ENCODE peak calls at places on chromosomes 16 and 17, in nine cellular contexts. X, K, I, H, V, Q, P, F and N are unnamed samples.

GRCh38 chr16:534089-534635 is 6.7 kb downstream of the CAPN15 start:
- DNase-seq in X (no peak), K (no peak), I (no peak), H (no peak), V (no peak), Q (no peak), P (no peak), F (no peak), N (no peak)

GRCh38 chr17:71633391-71633849 is 487.4 kb upstream of the SOX9 start:
- DNase-seq in X (no peak), K (peak), I (no peak), H (peak), V (peak), Q (no peak), P (peak), F (peak), N (no peak)

GRCh38 chr17:9566067-9566466 is 9.6 kb downstream of the STX8 start:
- DNase-seq in X (peak), K (no peak), I (no peak), H (no peak), V (no peak), Q (no peak), P (no peak), F (no peak), N (no peak)

GRCh38 chr17:5019475-5019956 is 15.7 kb downstream of the SLC52A1 start:
- DNase-seq in X (peak), K (peak), I (no peak), H (no peak), V (no peak), Q (no peak), P (no peak), F (peak), N (no peak)

GRCh38 chr16:22220076-22220453 is 14.0 kb downstream of the EEF2K start:
- DNase-seq in X (no peak), K (no peak), I (peak), H (no peak), V (no peak), Q (peak), P (peak), F (peak), N (no peak)

GRCh38 chr16:25390761-25391160 is 133.1 kb upstream of the ZKSCAN2 start:
- DNase-seq in X (no peak), K (no peak), I (no peak), H (no peak), V (no peak), Q (no peak), P (no peak), F (no peak), N (no peak)

GRCh38 chr17:60926466-60927183 is 249.0 kb downstream of the BCAS3 start:
- DNase-seq in X (no peak), K (no peak), I (no peak), H (no peak), V (peak), Q (no peak), P (no peak), F (no peak), N (no peak)

GRCh38 chr16:1772362-1772907 is at the start of gene EME2:
- DNase-seq in X (peak), K (peak), I (no peak), H (peak), V (no peak), Q (no peak), P (no peak), F (no peak), N (no peak)

GRCh38 chr16:8055761-8056160 is 534.5 kb downstream of the TMEM114 start:
- DNase-seq in X (no peak), K (no peak), I (no peak), H (no peak), V (no peak), Q (no peak), P (no peak), F (no peak), N (no peak)

GRCh38 chr17:56629450-56630187 is 36.1 kb downstream of the NOG start:
- DNase-seq in X (peak), K (peak), I (no peak), H (no peak), V (peak), Q (no peak), P (peak), F (peak), N (no peak)

GRCh38 chr16:88790312-88791150 is 5.5 kb upstream of the PIEZO1 start:
- DNase-seq in X (peak), K (peak), I (no peak), H (peak), V (no peak), Q (no peak), P (peak), F (peak), N (no peak)

GRCh38 chr16:11560701-11561439 is 25.8 kb downstream of the LITAF start:
- DNase-seq in X (peak), K (no peak), I (peak), H (no peak), V (no peak), Q (peak), P (no peak), F (no peak), N (no peak)

GRCh38 chr16:66832661-66833305 is 2.0 kb upstream of the NAE1 start:
- DNase-seq in X (no peak), K (peak), I (no peak), H (no peak), V (no peak), Q (no peak), P (peak), F (no peak), N (no peak)

GRCh38 chr17:16909472-16909871 is 62.4 kb downstream of the TNFRSF13B start:
- DNase-seq in X (no peak), K (no peak), I (no peak), H (no peak), V (no peak), Q (no peak), P (no peak), F (no peak), N (no peak)

GRCh38 chr16:63568184-63568583 is 1531.9 kb upstream of the CDH8 start:
- DNase-seq in X (no peak), K (no peak), I (no peak), H (no peak), V (no peak), Q (no peak), P (no peak), F (no peak), N (no peak)

GRCh38 chr16:26976913-26977312 is 89.8 kb upstream of the C16orf82 start:
- DNase-seq in X (no peak), K (no peak), I (no peak), H (no peak), V (no peak), Q (no peak), P (no peak), F (no peak), N (no peak)

GRCh38 chr17:18314731-18315497 is at the start of the genes SMCR8 and TOP3A:
- DNase-seq in X (peak), K (peak), I (peak), H (peak), V (peak), Q (peak), P (peak), F (peak), N (peak)

GRCh38 chr16:57341441-57342303 is 16.9 kb upstream of the CCL22 start:
- DNase-seq in X (no peak), K (peak), I (no peak), H (no peak), V (peak), Q (no peak), P (peak), F (peak), N (peak)

GRCh38 chr16:49859139-49859947 is 3.4 kb upstream of the ZNF423 start:
- DNase-seq in X (no peak), K (peak), I (peak), H (no peak), V (no peak), Q (peak), P (no peak), F (peak), N (peak)

GRCh38 chr16:81901483-81901882 is 109.8 kb downstream of the SDR42E1 start:
- DNase-seq in X (no peak), K (peak), I (no peak), H (no peak), V (peak), Q (peak), P (peak), F (no peak), N (no peak)

GRCh38 chr17:69246726-69247375 is 18.2 kb upstream of the ABCA10 start:
- DNase-seq in X (peak), K (peak), I (no peak), H (peak), V (no peak), Q (no peak), P (peak), F (peak), N (no peak)

GRCh38 chr17:81683208-81683583 is 401 bp downstream of the ARL16 start:
- DNase-seq in X (no peak), K (peak), I (no peak), H (no peak), V (no peak), Q (no peak), P (no peak), F (no peak), N (no peak)

GRCh38 chr16:72554935-72555334 is 383.0 kb upstream of the PMFBP1 start:
- DNase-seq in X (no peak), K (no peak), I (no peak), H (no peak), V (peak), Q (no peak), P (peak), F (peak), N (no peak)

GRCh38 chr17:298791-299450 is 53.7 kb downstream of the RPH3AL start:
- DNase-seq in X (no peak), K (no peak), I (peak), H (no peak), V (peak), Q (peak), P (no peak), F (peak), N (peak)

GRCh38 chr17:50348522-50349240 is 2.8 kb downstream of the XYLT2 start:
- DNase-seq in X (no peak), K (peak), I (no peak), H (no peak), V (no peak), Q (no peak), P (peak), F (no peak), N (no peak)

GRCh38 chr17:50349241-50349595 is 3.3 kb downstream of the XYLT2 start:
- DNase-seq in X (no peak), K (no peak), I (no peak), H (no peak), V (no peak), Q (no peak), P (no peak), F (no peak), N (no peak)

GRCh38 chr17:50347087-50347893 is 1.4 kb downstream of the XYLT2 start:
- DNase-seq in X (no peak), K (peak), I (no peak), H (no peak), V (no peak), Q (no peak), P (no peak), F (peak), N (no peak)

GRCh38 chr17:50346313-50347086 is 574 bp downstream of the XYLT2 start:
- DNase-seq in X (no peak), K (peak), I (peak), H (peak), V (no peak), Q (peak), P (peak), F (peak), N (no peak)

GRCh38 chr17:50347894-50348291 is 2.0 kb downstream of the XYLT2 start:
- DNase-seq in X (no peak), K (no peak), I (no peak), H (no peak), V (no peak), Q (no peak), P (no peak), F (no peak), N (no peak)
- H3K4me3 ChIP-seq in X (no peak), K (peak), I (no peak), H (no peak), V (no peak), Q (no peak), P (peak), F (no peak), N (no peak)

DNA sequence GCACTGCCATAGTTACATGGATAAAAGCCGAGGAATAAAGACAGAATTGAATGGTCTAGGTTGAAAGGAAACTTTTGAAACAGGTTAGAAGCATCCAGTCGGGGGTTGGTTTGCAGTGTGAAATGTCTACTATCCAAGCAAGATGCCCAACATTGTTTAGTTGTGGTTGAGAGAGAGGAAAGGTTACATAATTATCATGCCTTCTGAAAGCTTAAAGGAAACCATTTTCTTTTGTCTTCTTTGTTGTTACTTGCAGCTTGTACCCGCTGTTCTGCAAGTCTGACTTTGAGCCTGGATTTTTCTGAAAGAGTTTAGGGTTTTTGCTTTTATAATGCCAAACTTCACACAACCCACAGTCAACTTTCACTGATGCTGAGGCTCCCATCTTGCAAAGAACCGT is 167.9 kb downstream of the AXIN2 start:
- DNase-seq in X (no peak), K (no peak), I (no peak), H (no peak), V (no peak), Q (no peak), P (no peak), F (no peak), N (no peak)
- H3K4me3 ChIP-seq in X (no peak), K (no peak), I (no peak), H (no peak), V (no peak), Q (no peak), P (no peak), F (no peak), N (no peak)

GRCh38 chr17:45221997-45222272 is 250 bp downstream of the FMNL1 start:
- DNase-seq in X (no peak), K (peak), I (no peak), H (no peak), V (no peak), Q (no peak), P (no peak), F (no peak), N (no peak)
- H3K4me3 ChIP-seq in X (no peak), K (peak), I (peak), H (peak), V (peak), Q (peak), P (peak), F (peak), N (peak)

GRCh38 chr17:45394913-45395568 is 37.6 kb downstream of the ARHGAP27 start:
- DNase-seq in X (peak), K (peak), I (peak), H (no peak), V (peak), Q (peak), P (peak), F (peak), N (no peak)
- H3K4me3 ChIP-seq in X (no peak), K (peak), I (peak), H (no peak), V (peak), Q (peak), P (peak), F (no peak), N (peak)

GRCh38 chr17:47705536-47706481 is 11.8 kb downstream of the TBKBP1 start:
- DNase-seq in X (no peak), K (no peak), I (no peak), H (no peak), V (no peak), Q (no peak), P (no peak), F (no peak), N (no peak)
- H3K4me3 ChIP-seq in X (no peak), K (no peak), I (no peak), H (no peak), V (no peak), Q (no peak), P (no peak), F (no peak), N (no peak)

GRCh38 chr17:44109312-44109630 is 14.2 kb downstream of the HDAC5 start:
- DNase-seq in X (no peak), K (no peak), I (no peak), H (no peak), V (no peak), Q (no peak), P (no peak), F (no peak), N (no peak)
- H3K4me3 ChIP-seq in X (no peak), K (peak), I (peak), H (peak), V (no peak), Q (peak), P (peak), F (peak), N (no peak)

GRCh38 chr17:82871056-82871775 is 31.4 kb upstream of the ZNF750 start:
- DNase-seq in X (no peak), K (no peak), I (peak), H (no peak), V (no peak), Q (peak), P (no peak), F (no peak), N (no peak)
- H3K4me3 ChIP-seq in X (no peak), K (no peak), I (no peak), H (no peak), V (no peak), Q (no peak), P (no peak), F (no peak), N (no peak)

GRCh38 chr16:4410335-4411075 is 5.9 kb downstream of the CORO7 start:
- DNase-seq in X (no peak), K (peak), I (no peak), H (no peak), V (peak), Q (no peak), P (peak), F (peak), N (peak)

GRCh38 chr16:4412159-4412558 is 4.2 kb downstream of the CORO7 start:
- DNase-seq in X (no peak), K (no peak), I (no peak), H (no peak), V (no peak), Q (no peak), P (no peak), F (no peak), N (no peak)

GRCh38 chr16:4409081-4409932 is 7.1 kb downstream of the CORO7 start:
- DNase-seq in X (no peak), K (peak), I (no peak), H (no peak), V (no peak), Q (no peak), P (no peak), F (no peak), N (no peak)

GRCh38 chr16:4412854-4413253 is 3.5 kb downstream of the CORO7 start:
- DNase-seq in X (no peak), K (no peak), I (no peak), H (no peak), V (no peak), Q (no peak), P (no peak), F (no peak), N (no peak)

DNA sequence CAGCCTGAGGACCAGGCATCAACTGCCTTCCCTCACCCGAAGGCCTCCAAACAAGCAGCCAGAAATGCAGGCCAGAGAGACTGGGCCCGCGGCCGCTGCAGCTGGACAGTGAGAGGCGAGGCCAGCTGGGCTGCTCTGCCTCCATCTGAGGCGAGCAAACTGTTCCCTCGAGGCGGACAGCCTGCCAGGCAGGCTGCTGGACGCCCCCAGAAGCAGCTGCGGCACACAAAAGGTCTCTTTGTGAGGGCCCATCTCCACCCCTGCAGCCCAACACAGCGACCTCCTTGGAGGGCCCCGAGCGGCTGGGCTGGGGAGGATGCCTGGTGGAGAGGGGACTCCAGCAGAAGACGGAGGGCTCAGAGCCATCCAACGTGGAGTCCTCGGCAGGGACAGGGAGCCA is 4.7 kb downstream of the CORO7 start:
- DNase-seq in X (no peak), K (no peak), I (peak), H (no peak), V (no peak), Q (peak), P (no peak), F (peak), N (no peak)
- H3K4me3 ChIP-seq in X (no peak), K (no peak), I (no peak), H (no peak), V (no peak), Q (no peak), P (no peak), F (no peak), N (no peak)

GRCh38 chr17:19724501-19725420 is 8.4 kb upstream of the SLC47A2 start:
- DNase-seq in X (peak), K (peak), I (peak), H (peak), V (no peak), Q (peak), P (peak), F (peak), N (peak)
- H3K4me3 ChIP-seq in X (peak), K (peak), I (peak), H (peak), V (peak), Q (peak), P (no peak), F (no peak), N (peak)